ENCODE peak calls at places on chromosomes 5 and 9, in seven cellular contexts. One of them, this sample, is unnamed.

GRCh38 chr9:98085955-98086354 is 29.4 kb downstream of the NANS start:
- DNase-seq in GM23338: peak; percentile 83
- DNase-seq in left ventricle myocardium inferior: no peak
- DNase-seq in ovary: no peak
- DNase-seq in astrocyte: no peak
- DNase-seq in CD4-positive, alpha-beta memory T cell: no peak
- DNase-seq in neural progenitor cell: peak; percentile 89
- DNase-seq in this sample: no peak

GRCh38 chr5:149645236-149645635 is 63.9 kb downstream of the ARHGEF37 start:
- DNase-seq in GM23338: no peak
- DNase-seq in left ventricle myocardium inferior: no peak
- DNase-seq in ovary: no peak
- DNase-seq in astrocyte: no peak
- DNase-seq in CD4-positive, alpha-beta memory T cell: no peak
- DNase-seq in neural progenitor cell: no peak
- DNase-seq in this sample: no peak

GRCh38 chr5:90941002-90941720 is 382.6 kb downstream of the ADGRV1 start:
- DNase-seq in GM23338: no peak
- DNase-seq in left ventricle myocardium inferior: no peak
- DNase-seq in ovary: no peak
- DNase-seq in astrocyte: no peak
- DNase-seq in CD4-positive, alpha-beta memory T cell: no peak
- DNase-seq in neural progenitor cell: no peak
- DNase-seq in this sample: no peak

GRCh38 chr5:115069087-115069968 is 100.4 kb downstream of the TRIM36 start:
- DNase-seq in GM23338: peak; percentile 81
- DNase-seq in left ventricle myocardium inferior: no peak
- DNase-seq in ovary: no peak
- DNase-seq in astrocyte: peak; percentile 33
- DNase-seq in CD4-positive, alpha-beta memory T cell: no peak
- DNase-seq in neural progenitor cell: peak; percentile 66
- DNase-seq in this sample: peak; percentile 53

GRCh38 chr5:11056560-11056959 is 295.5 kb upstream of the DAP start:
- DNase-seq in GM23338: no peak
- DNase-seq in left ventricle myocardium inferior: no peak
- DNase-seq in ovary: no peak
- DNase-seq in astrocyte: no peak
- DNase-seq in CD4-positive, alpha-beta memory T cell: no peak
- DNase-seq in neural progenitor cell: no peak
- DNase-seq in this sample: no peak

GRCh38 chr9:73680831-73681230 is 529.2 kb downstream of the ANXA1 start:
- DNase-seq in GM23338: no peak
- DNase-seq in left ventricle myocardium inferior: no peak
- DNase-seq in ovary: no peak
- DNase-seq in astrocyte: no peak
- DNase-seq in CD4-positive, alpha-beta memory T cell: no peak
- DNase-seq in neural progenitor cell: no peak
- DNase-seq in this sample: peak; percentile 61

GRCh38 chr5:164296603-164297080 is 791.2 kb downstream of the MAT2B start:
- DNase-seq in GM23338: peak; percentile 87
- DNase-seq in left ventricle myocardium inferior: no peak
- DNase-seq in ovary: no peak
- DNase-seq in astrocyte: peak; percentile 42
- DNase-seq in CD4-positive, alpha-beta memory T cell: no peak
- DNase-seq in neural progenitor cell: peak; percentile 95
- DNase-seq in this sample: peak; percentile 30

GRCh38 chr5:179438041-179438441 is 92.8 kb upstream of the ADAMTS2 start:
- DNase-seq in GM23338: no peak
- DNase-seq in left ventricle myocardium inferior: no peak
- DNase-seq in ovary: no peak
- DNase-seq in astrocyte: no peak
- DNase-seq in CD4-positive, alpha-beta memory T cell: no peak
- DNase-seq in neural progenitor cell: no peak
- DNase-seq in this sample: peak; percentile 52

GRCh38 chr9:111566234-111566633 is 33.2 kb downstream of the PTGR1 start:
- DNase-seq in GM23338: no peak
- DNase-seq in left ventricle myocardium inferior: no peak
- DNase-seq in ovary: no peak
- DNase-seq in astrocyte: no peak
- DNase-seq in CD4-positive, alpha-beta memory T cell: no peak
- DNase-seq in neural progenitor cell: no peak
- DNase-seq in this sample: no peak

GRCh38 chr5:102554728-102555127 is 55.9 kb upstream of the SLCO6A1 start:
- DNase-seq in GM23338: peak; percentile 47
- DNase-seq in left ventricle myocardium inferior: no peak
- DNase-seq in ovary: no peak
- DNase-seq in astrocyte: no peak
- DNase-seq in CD4-positive, alpha-beta memory T cell: no peak
- DNase-seq in neural progenitor cell: peak; percentile 32
- DNase-seq in this sample: peak; percentile 20

GRCh38 chr9:99637640-99638039 is 184.0 kb upstream of the NR4A3 start:
- DNase-seq in GM23338: no peak
- DNase-seq in left ventricle myocardium inferior: no peak
- DNase-seq in ovary: no peak
- DNase-seq in astrocyte: no peak
- DNase-seq in CD4-positive, alpha-beta memory T cell: no peak
- DNase-seq in neural progenitor cell: no peak
- DNase-seq in this sample: no peak

GRCh38 chr9:14198544-14199510 is 115.1 kb downstream of the NFIB start:
- DNase-seq in GM23338: peak; percentile 30
- DNase-seq in left ventricle myocardium inferior: peak; percentile 71
- DNase-seq in ovary: peak; percentile 45
- DNase-seq in astrocyte: peak; percentile 67
- DNase-seq in CD4-positive, alpha-beta memory T cell: no peak
- DNase-seq in neural progenitor cell: peak; percentile 49
- DNase-seq in this sample: peak; percentile 76

GRCh38 chr5:68502531-68502930 is 287.0 kb downstream of the PIK3R1 start:
- DNase-seq in GM23338: no peak
- DNase-seq in left ventricle myocardium inferior: no peak
- DNase-seq in ovary: no peak
- DNase-seq in astrocyte: no peak
- DNase-seq in CD4-positive, alpha-beta memory T cell: no peak
- DNase-seq in neural progenitor cell: no peak
- DNase-seq in this sample: no peak

GRCh38 chr9:85322592-85322991 is 419.2 kb downstream of the AGTPBP1 start:
- DNase-seq in GM23338: no peak
- DNase-seq in left ventricle myocardium inferior: no peak
- DNase-seq in ovary: no peak
- DNase-seq in astrocyte: no peak
- DNase-seq in CD4-positive, alpha-beta memory T cell: no peak
- DNase-seq in neural progenitor cell: no peak
- DNase-seq in this sample: no peak
- H3K27ac ChIP-seq in GM23338: no peak overlapping the region
- H3K27ac ChIP-seq in left ventricle myocardium inferior: no peak overlapping the region
- H3K27ac ChIP-seq in ovary: no peak overlapping the region
- H3K27ac ChIP-seq in astrocyte: no peak overlapping the region
- H3K27ac ChIP-seq in CD4-positive, alpha-beta memory T cell: no peak overlapping the region
- H3K27ac ChIP-seq in neural progenitor cell: no peak overlapping the region
- H3K27ac ChIP-seq in this sample: no peak overlapping the region

GRCh38 chr5:95777441-95777840 is 45.1 kb downstream of the GLRX start:
- DNase-seq in GM23338: no peak
- DNase-seq in left ventricle myocardium inferior: no peak
- DNase-seq in ovary: no peak
- DNase-seq in astrocyte: no peak
- DNase-seq in CD4-positive, alpha-beta memory T cell: no peak
- DNase-seq in neural progenitor cell: no peak
- DNase-seq in this sample: no peak
- H3K27ac ChIP-seq in GM23338: no peak overlapping the region
- H3K27ac ChIP-seq in left ventricle myocardium inferior: no peak overlapping the region
- H3K27ac ChIP-seq in ovary: no peak overlapping the region
- H3K27ac ChIP-seq in astrocyte: no peak overlapping the region
- H3K27ac ChIP-seq in CD4-positive, alpha-beta memory T cell: no peak overlapping the region
- H3K27ac ChIP-seq in neural progenitor cell: no peak overlapping the region
- H3K27ac ChIP-seq in this sample: peak overlapping the region; percentile 24

GRCh38 chr9:124562328-124562727 is 55.1 kb upstream of the NR5A1 start:
- DNase-seq in GM23338: no peak
- DNase-seq in left ventricle myocardium inferior: peak; percentile 53
- DNase-seq in ovary: no peak
- DNase-seq in astrocyte: no peak
- DNase-seq in CD4-positive, alpha-beta memory T cell: no peak
- DNase-seq in neural progenitor cell: no peak
- DNase-seq in this sample: no peak
- H3K27ac ChIP-seq in GM23338: no peak overlapping the region
- H3K27ac ChIP-seq in left ventricle myocardium inferior: no peak overlapping the region
- H3K27ac ChIP-seq in ovary: no peak overlapping the region
- H3K27ac ChIP-seq in astrocyte: no peak overlapping the region
- H3K27ac ChIP-seq in CD4-positive, alpha-beta memory T cell: no peak overlapping the region
- H3K27ac ChIP-seq in neural progenitor cell: no peak overlapping the region
- H3K27ac ChIP-seq in this sample: no peak overlapping the region

GRCh38 chr5:134132372-134133212 is 18.1 kb downstream of the TCF7 start:
- DNase-seq in GM23338: peak; percentile 83
- DNase-seq in left ventricle myocardium inferior: peak; percentile 9
- DNase-seq in ovary: no peak
- DNase-seq in astrocyte: no peak
- DNase-seq in CD4-positive, alpha-beta memory T cell: peak; percentile 86
- DNase-seq in neural progenitor cell: no peak
- DNase-seq in this sample: no peak

GRCh38 chr5:134130239-134130945 is 15.9 kb downstream of the TCF7 start:
- DNase-seq in GM23338: no peak
- DNase-seq in left ventricle myocardium inferior: no peak
- DNase-seq in ovary: no peak
- DNase-seq in astrocyte: no peak
- DNase-seq in CD4-positive, alpha-beta memory T cell: no peak
- DNase-seq in neural progenitor cell: no peak
- DNase-seq in this sample: no peak

GRCh38 chr5:134131165-134131564 is 16.7 kb downstream of the TCF7 start:
- DNase-seq in GM23338: no peak
- DNase-seq in left ventricle myocardium inferior: no peak
- DNase-seq in ovary: no peak
- DNase-seq in astrocyte: no peak
- DNase-seq in CD4-positive, alpha-beta memory T cell: no peak
- DNase-seq in neural progenitor cell: no peak
- DNase-seq in this sample: no peak

GRCh38 chr5:134133213-134133994 is 18.9 kb downstream of the TCF7 start:
- DNase-seq in GM23338: no peak
- DNase-seq in left ventricle myocardium inferior: peak; percentile 9
- DNase-seq in ovary: no peak
- DNase-seq in astrocyte: no peak
- DNase-seq in CD4-positive, alpha-beta memory T cell: no peak
- DNase-seq in neural progenitor cell: no peak
- DNase-seq in this sample: no peak

GRCh38 chr5:134131578-134132350 is 17.3 kb downstream of the TCF7 start:
- DNase-seq in GM23338: no peak
- DNase-seq in left ventricle myocardium inferior: peak; percentile 2
- DNase-seq in ovary: no peak
- DNase-seq in astrocyte: no peak
- DNase-seq in CD4-positive, alpha-beta memory T cell: no peak
- DNase-seq in neural progenitor cell: no peak
- DNase-seq in this sample: no peak
- H3K27ac ChIP-seq in GM23338: no peak overlapping the region
- H3K27ac ChIP-seq in left ventricle myocardium inferior: no peak overlapping the region
- H3K27ac ChIP-seq in ovary: no peak overlapping the region
- H3K27ac ChIP-seq in astrocyte: no peak overlapping the region
- H3K27ac ChIP-seq in CD4-positive, alpha-beta memory T cell: peak overlapping the region; percentile 97
- H3K27ac ChIP-seq in neural progenitor cell: no peak overlapping the region
- H3K27ac ChIP-seq in this sample: no peak overlapping the region

GRCh38 chr9:70257512-70257911 is 1.3 kb upstream of the SMC5 start:
- DNase-seq in GM23338: no peak
- DNase-seq in left ventricle myocardium inferior: no peak
- DNase-seq in ovary: no peak
- DNase-seq in astrocyte: no peak
- DNase-seq in CD4-positive, alpha-beta memory T cell: no peak
- DNase-seq in neural progenitor cell: no peak
- DNase-seq in this sample: no peak
- H3K27ac ChIP-seq in GM23338: peak overlapping the region; percentile 83
- H3K27ac ChIP-seq in left ventricle myocardium inferior: peak overlapping the region; percentile 95
- H3K27ac ChIP-seq in ovary: peak overlapping the region; percentile 95
- H3K27ac ChIP-seq in astrocyte: peak overlapping the region; percentile 97
- H3K27ac ChIP-seq in CD4-positive, alpha-beta memory T cell: peak overlapping the region; percentile 95
- H3K27ac ChIP-seq in neural progenitor cell: no peak overlapping the region
- H3K27ac ChIP-seq in this sample: peak overlapping the region; percentile 82